ENCODE peak calls at places on chromosomes 1 and 21, in five cellular contexts. D is A549, H is GM12878, R is H1, A is HepG2. O is an unnamed sample.

GRCh38 chr1:171433451-171433850 is 51.9 kb upstream of the PRRC2C start:
- DNase-seq in D (peak), H (no peak), R (no peak), A (no peak), O (no peak)

GRCh38 chr1:229710746-229711145 is 84.7 kb downstream of the URB2 start:
- DNase-seq in D (no peak), H (no peak), R (no peak), A (no peak), O (no peak)

GRCh38 chr1:6280761-6281451 is 20.0 kb upstream of the GPR153 start:
- DNase-seq in D (peak), H (no peak), R (no peak), A (peak), O (peak)

GRCh38 chr1:222247811-222248310 is 300.0 kb downstream of the HHIPL2 start:
- DNase-seq in D (no peak), H (no peak), R (no peak), A (no peak), O (no peak)

GRCh38 chr1:40978886-40979240 is 633 bp upstream of the CTPS1 start:
- DNase-seq in D (no peak), H (no peak), R (no peak), A (no peak), O (no peak)

GRCh38 chr1:10724052-10724494 is 72.4 kb downstream of the CASZ1 start:
- DNase-seq in D (peak), H (no peak), R (no peak), A (no peak), O (no peak)

GRCh38 chr1:85650645-85651044 is 57.6 kb downstream of the ZNHIT6 start:
- DNase-seq in D (no peak), H (no peak), R (no peak), A (no peak), O (no peak)

GRCh38 chr21:43627527-43627926 is 31.8 kb downstream of the HSF2BP start:
- DNase-seq in D (no peak), H (no peak), R (no peak), A (no peak), O (no peak)

GRCh38 chr1:2277741-2278488 is 49.8 kb downstream of the SKI start:
- DNase-seq in D (no peak), H (no peak), R (no peak), A (no peak), O (no peak)

GRCh38 chr1:226149806-226150205 is 36.7 kb downstream of the ACBD3 start:
- DNase-seq in D (no peak), H (no peak), R (no peak), A (peak), O (no peak)

GRCh38 chr1:101438359-101438758 is 201.5 kb downstream of the S1PR1 start:
- DNase-seq in D (no peak), H (no peak), R (no peak), A (peak), O (no peak)

GRCh38 chr1:66583021-66583420 is 49.1 kb downstream of the SGIP1 start:
- DNase-seq in D (no peak), H (no peak), R (no peak), A (no peak), O (no peak)

GRCh38 chr1:192573499-192573898 is 2.1 kb upstream of the RGS1 start:
- DNase-seq in D (no peak), H (no peak), R (no peak), A (no peak), O (no peak)

GRCh38 chr1:21573971-21574458 is 64.8 kb downstream of the ALPL start:
- DNase-seq in D (peak), H (no peak), R (peak), A (peak), O (peak)

GRCh38 chr1:16006552-16007485 is 2.8 kb downstream of the SRARP start:
- DNase-seq in D (no peak), H (peak), R (no peak), A (peak), O (peak)

GRCh38 chr1:8082945-8083344 is 56.8 kb upstream of the ERRFI1 start:
- DNase-seq in D (no peak), H (no peak), R (no peak), A (peak), O (no peak)

GRCh38 chr1:41917835-41918449 is 780 bp downstream of the HIVEP3 start:
- DNase-seq in D (no peak), H (no peak), R (no peak), A (no peak), O (no peak)

GRCh38 chr1:116910379-116911165 is 856 bp downstream of the PTGFRN start:
- DNase-seq in D (peak), H (no peak), R (no peak), A (peak), O (peak)

GRCh38 chr1:171983584-171983983 is 142.3 kb downstream of the DNM3 start:
- DNase-seq in D (no peak), H (no peak), R (no peak), A (no peak), O (no peak)

GRCh38 chr1:115409853-115410150 is 71.8 kb upstream of the NGF start:
- DNase-seq in D (no peak), H (no peak), R (no peak), A (no peak), O (no peak)

GRCh38 chr1:165073402-165074007 is 283.0 kb downstream of the LMX1A start:
- DNase-seq in D (peak), H (no peak), R (no peak), A (peak), O (peak)

GRCh38 chr1:197917813-197918646 is 858 bp downstream of the LHX9 start:
- DNase-seq in D (no peak), H (no peak), R (no peak), A (no peak), O (no peak)

GRCh38 chr1:11797525-11798216 is 8.1 kb downstream of the MTHFR start:
- DNase-seq in D (no peak), H (no peak), R (no peak), A (no peak), O (peak)

GRCh38 chr1:46134660-46135331 is 2.4 kb upstream of the PIK3R3 start:
- DNase-seq in D (no peak), H (peak), R (no peak), A (no peak), O (no peak)

GRCh38 chr1:46533179-46533864 is 18.1 kb downstream of the KNCN start:
- DNase-seq in D (no peak), H (no peak), R (no peak), A (no peak), O (no peak)

GRCh38 chr1:4668738-4669700 is 14.6 kb downstream of the AJAP1 start:
- DNase-seq in D (peak), H (no peak), R (no peak), A (no peak), O (no peak)

GRCh38 chr1:89905391-89906058 is 84.7 kb downstream of the LRRC8D start:
- DNase-seq in D (no peak), H (no peak), R (no peak), A (no peak), O (no peak)

GRCh38 chr21:39483917-39484316 is 32.1 kb downstream of the SH3BGR start:
- DNase-seq in D (no peak), H (no peak), R (no peak), A (no peak), O (no peak)

GRCh38 chr1:83959824-83960441 is 39.0 kb downstream of the TTLL7 start:
- DNase-seq in D (no peak), H (no peak), R (no peak), A (no peak), O (no peak)

GRCh38 chr21:45986316-45987051 is 4.9 kb downstream of the COL6A1 start:
- DNase-seq in D (no peak), H (no peak), R (no peak), A (no peak), O (no peak)

GRCh38 chr1:185843971-185844370 is 109.8 kb downstream of the HMCN1 start:
- DNase-seq in D (no peak), H (no peak), R (no peak), A (no peak), O (no peak)

GRCh38 chr1:65818966-65819365 is 26.3 kb downstream of the PDE4B start:
- DNase-seq in D (no peak), H (no peak), R (no peak), A (no peak), O (no peak)

GRCh38 chr1:42046772-42047552 is 106.2 kb upstream of the GUCA2B start:
- DNase-seq in D (no peak), H (no peak), R (no peak), A (peak), O (no peak)

GRCh38 chr21:33070921-33071877 is 1.3 kb downstream of the OLIG1 start:
- DNase-seq in D (no peak), H (no peak), R (no peak), A (no peak), O (no peak)

GRCh38 chr1:3625151-3625907 is 514 bp downstream of the TPRG1L start:
- DNase-seq in D (peak), H (no peak), R (no peak), A (peak), O (peak)

GRCh38 chr1:226973371-226973897 is 33.3 kb downstream of the COQ8A start:
- DNase-seq in D (no peak), H (no peak), R (no peak), A (no peak), O (no peak)

GRCh38 chr21:39004776-39005605 is 178.3 kb downstream of the PSMG1 start:
- DNase-seq in D (no peak), H (no peak), R (no peak), A (no peak), O (no peak)

GRCh38 chr1:208136459-208137143 is 107.6 kb downstream of the PLXNA2 start:
- DNase-seq in D (no peak), H (no peak), R (no peak), A (no peak), O (no peak)
- TF ChIP-seq HDAC2 in D (no peak), H (no peak), R (no peak), A (no peak), O (no peak)

GRCh38 chr1:17594026-17594425 is 54.5 kb downstream of the ARHGEF10L start:
- DNase-seq in D (no peak), H (no peak), R (no peak), A (no peak), O (no peak)

GRCh38 chr1:17596186-17596585 is 56.7 kb downstream of the ARHGEF10L start:
- DNase-seq in D (no peak), H (no peak), R (no peak), A (no peak), O (no peak)

GRCh38 chr1:17595602-17595925 is 56.1 kb downstream of the ARHGEF10L start:
- DNase-seq in D (no peak), H (no peak), R (no peak), A (no peak), O (no peak)

GRCh38 chr1:17596651-17597509 is 57.4 kb downstream of the ARHGEF10L start:
- DNase-seq in D (no peak), H (no peak), R (no peak), A (no peak), O (no peak)

DNA sequence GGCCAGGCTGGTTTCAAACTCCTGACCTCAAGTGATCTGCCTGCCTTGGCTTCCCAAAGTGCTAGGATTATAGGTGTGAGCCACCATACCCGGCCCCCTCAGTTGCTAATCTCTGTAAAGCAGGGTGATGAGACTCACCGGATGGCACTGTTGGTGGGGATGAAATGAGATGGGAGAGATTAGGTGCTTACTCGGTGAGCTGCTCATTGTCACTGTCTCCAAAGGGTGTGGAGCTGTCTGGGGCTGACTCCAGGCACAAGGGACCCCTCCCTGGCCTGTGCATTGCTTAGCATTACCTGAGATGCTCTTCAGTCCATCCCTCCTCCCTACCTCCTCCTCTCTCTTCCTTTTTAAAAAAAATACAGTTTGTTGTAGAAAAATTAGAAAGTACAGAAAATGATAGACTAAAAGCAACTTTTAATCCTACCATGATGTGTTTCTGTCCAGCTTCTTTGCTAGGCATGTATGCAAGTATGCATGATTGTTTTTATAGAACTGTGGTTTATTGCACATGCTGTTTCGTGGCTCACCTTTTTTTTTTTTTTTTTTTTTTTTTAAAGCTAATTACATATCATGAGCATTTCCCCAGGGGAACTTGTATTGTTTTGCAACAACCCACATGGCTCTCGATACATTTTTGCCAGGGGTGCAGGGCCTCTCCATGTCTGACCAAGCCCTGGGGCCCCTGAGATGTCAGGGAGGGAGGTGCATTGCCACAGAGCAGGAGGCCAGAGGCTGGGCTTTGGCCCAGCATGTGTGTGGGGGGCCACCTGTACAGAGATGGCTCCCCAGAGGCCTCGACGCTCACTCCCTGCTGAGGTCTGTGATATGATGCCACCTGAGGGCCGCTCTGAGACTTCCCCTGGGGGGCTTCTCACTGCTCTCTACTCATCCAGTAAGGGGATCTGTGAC is 55.4 kb downstream of the ARHGEF10L start:
- DNase-seq in D (no peak), H (no peak), R (no peak), A (no peak), O (no peak)
- TF ChIP-seq HDAC2 in D (no peak), H (no peak), R (no peak), A (no peak), O (no peak)

GRCh38 chr1:26959722-26960624 is at the start of gene KDF1:
- DNase-seq in D (no peak), H (no peak), R (peak), A (no peak), O (peak)
- TF ChIP-seq HDAC2 in D (no peak), H (no peak), R (peak), A (no peak), O (no peak)

DNA sequence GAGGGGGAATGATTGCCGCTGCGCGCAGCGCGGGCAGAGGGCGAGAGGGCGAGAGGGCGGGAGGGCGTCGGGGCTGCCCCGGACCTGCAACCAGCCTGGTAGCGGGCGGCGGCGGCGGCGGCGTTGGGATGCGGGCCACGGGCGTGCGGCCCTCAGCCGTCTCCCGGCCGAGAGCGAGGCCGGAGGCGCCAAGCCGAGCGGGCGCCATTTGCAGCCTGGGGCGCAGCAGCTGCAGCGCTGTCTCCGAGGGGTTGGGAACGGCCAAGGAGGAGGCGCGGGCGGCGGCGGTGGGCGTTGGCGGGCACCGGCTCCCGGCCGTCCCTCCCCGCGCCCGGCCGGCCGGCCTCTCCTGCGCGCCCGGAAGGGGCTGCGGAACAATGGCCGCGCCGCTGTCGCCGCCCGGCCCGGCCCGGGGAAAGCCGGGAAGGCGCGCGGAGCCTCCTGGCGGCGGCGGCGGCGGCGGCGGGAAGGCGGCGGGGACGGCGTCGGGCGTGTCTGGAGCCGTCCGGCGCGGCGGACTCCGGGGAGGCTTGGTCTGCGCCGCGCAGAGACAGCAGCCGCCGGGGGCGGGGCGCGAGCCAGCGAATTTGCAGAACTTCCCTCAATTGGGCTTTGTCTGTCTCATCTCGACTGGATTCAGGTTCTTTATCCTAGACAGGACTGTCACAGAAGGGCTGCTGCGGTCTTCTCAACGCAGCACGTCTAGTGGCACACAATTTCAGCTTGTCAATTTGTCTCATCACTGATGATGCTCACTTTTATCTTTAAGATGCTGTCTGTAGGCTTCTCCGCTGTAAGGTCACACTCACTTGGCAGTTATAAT is 35.7 kb downstream of the ZBTB8B start:
- DNase-seq in D (peak), H (no peak), R (no peak), A (no peak), O (peak)
- TF ChIP-seq HDAC2 in D (no peak), H (no peak), R (no peak), A (no peak), O (no peak)

GRCh38 chr1:184034761-184035379 is 2.7 kb downstream of the COLGALT2 start:
- DNase-seq in D (no peak), H (no peak), R (no peak), A (peak), O (no peak)

GRCh38 chr1:184039126-184039525 is 1.6 kb upstream of the COLGALT2 start:
- DNase-seq in D (no peak), H (no peak), R (no peak), A (no peak), O (no peak)

GRCh38 chr1:184035719-184036516 is 1.6 kb downstream of the COLGALT2 start:
- DNase-seq in D (no peak), H (no peak), R (no peak), A (peak), O (no peak)

GRCh38 chr1:184037849-184038591 is 492 bp upstream of the COLGALT2 start:
- DNase-seq in D (no peak), H (no peak), R (no peak), A (no peak), O (no peak)

DNA sequence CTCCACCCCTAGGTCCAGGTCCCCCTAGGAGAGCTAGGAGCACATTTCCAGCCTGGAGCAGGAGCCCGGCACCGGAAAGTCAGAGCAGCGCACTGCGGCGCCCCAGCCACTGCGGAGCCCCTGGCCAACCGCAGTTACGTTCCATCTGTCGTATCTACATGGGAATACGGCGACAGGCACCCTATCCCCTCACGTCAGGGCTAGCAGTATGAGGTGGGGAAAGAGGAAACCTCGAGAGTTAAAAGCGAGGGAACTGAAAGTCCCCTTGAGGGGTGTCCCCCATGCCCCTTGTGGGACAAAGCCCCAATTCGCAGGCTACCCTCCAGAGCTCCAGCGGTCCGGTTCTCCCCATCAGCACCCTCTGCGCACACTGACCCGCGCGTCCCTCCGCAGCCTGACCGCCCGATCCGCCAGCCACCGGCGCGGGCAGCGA is 995 bp downstream of the COLGALT2 start:
- DNase-seq in D (no peak), H (no peak), R (no peak), A (peak), O (peak)
- TF ChIP-seq HDAC2 in D (no peak), H (no peak), R (no peak), A (no peak), O (no peak)

DNA sequence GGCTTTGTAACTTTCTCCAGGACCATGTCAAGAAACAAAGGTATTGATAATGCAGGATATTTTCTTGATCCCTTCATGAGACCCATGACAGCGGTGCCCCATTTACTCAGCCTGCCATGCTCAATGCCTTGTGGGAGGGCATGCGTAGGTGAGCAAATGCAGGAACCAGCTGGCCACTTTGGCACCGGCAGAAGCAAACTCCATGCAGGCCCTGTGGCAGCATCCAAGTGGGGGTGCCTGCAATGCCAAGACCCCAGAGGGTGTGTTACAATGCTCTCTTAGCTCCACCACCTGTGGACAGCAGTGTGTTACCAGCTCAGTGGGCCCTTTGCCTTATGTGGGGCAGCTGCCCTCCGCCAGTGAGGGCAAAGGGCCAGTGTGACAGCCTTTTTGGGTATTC is 108.1 kb downstream of the ATP1B1 start:
- DNase-seq in D (no peak), H (no peak), R (no peak), A (no peak), O (no peak)
- TF ChIP-seq HDAC2 in D (no peak), H (no peak), R (no peak), A (no peak), O (no peak)

GRCh38 chr1:32066489-32066873 is 6.3 kb upstream of the TMEM39B start:
- DNase-seq in D (no peak), H (no peak), R (no peak), A (no peak), O (no peak)
- TF ChIP-seq HDAC2 in D (no peak), H (no peak), R (no peak), A (no peak), O (no peak)

GRCh38 chr1:246265481-246265880 is 241.6 kb downstream of the SMYD3 start:
- DNase-seq in D (no peak), H (no peak), R (no peak), A (no peak), O (no peak)
- TF ChIP-seq HDAC2 in D (no peak), H (no peak), R (no peak), A (no peak), O (no peak)

GRCh38 chr1:64282353-64282752 is 78.9 kb downstream of the UBE2U start:
- DNase-seq in D (no peak), H (no peak), R (no peak), A (no peak), O (no peak)
- TF ChIP-seq HDAC2 in D (no peak), H (no peak), R (no peak), A (no peak), O (no peak)

GRCh38 chr1:109631513-109632260 is 12.1 kb downstream of the AMPD2 start:
- DNase-seq in D (no peak), H (no peak), R (no peak), A (no peak), O (no peak)
- TF ChIP-seq HDAC2 in D (no peak), H (no peak), R (no peak), A (no peak), O (no peak)